ENCODE peak calls at places on chromosomes 16 and 17, in six cellular contexts. Q, E, P, C, U and A are unnamed samples.

GRCh38 chr16:20411055-20411454 is 1.7 kb downstream of the ACSM5 start:
- DNase-seq in Q (no peak), E (no peak), P (no peak), C (no peak), U (no peak), A (no peak)

GRCh38 chr17:34401165-34401564 is 38.1 kb upstream of the CCL1 start:
- DNase-seq in Q (no peak), E (no peak), P (no peak), C (no peak), U (no peak), A (no peak)

GRCh38 chr16:75486014-75486404 is 9.2 kb downstream of the CHST6 start:
- DNase-seq in Q (no peak), E (no peak), P (no peak), C (no peak), U (no peak), A (no peak)

GRCh38 chr17:82237083-82237745 is 8.4 kb downstream of the SLC16A3 start:
- DNase-seq in Q (no peak), E (peak), P (peak), C (peak), U (no peak), A (no peak)

GRCh38 chr17:49501496-49501895 is 6.4 kb downstream of the NGFR start:
- DNase-seq in Q (no peak), E (no peak), P (no peak), C (no peak), U (no peak), A (no peak)

GRCh38 chr16:81618661-81619060 is 160.4 kb upstream of the PLCG2 start:
- DNase-seq in Q (no peak), E (no peak), P (no peak), C (no peak), U (no peak), A (no peak)

GRCh38 chr17:19269102-19269501 is 31.9 kb downstream of the EPN2 start:
- DNase-seq in Q (no peak), E (no peak), P (no peak), C (no peak), U (no peak), A (peak)

GRCh38 chr17:66661411-66661843 is 173.5 kb upstream of the CACNG5 start:
- DNase-seq in Q (peak), E (peak), P (no peak), C (no peak), U (peak), A (peak)

GRCh38 chr17:4147751-4148310 is 4.8 kb downstream of the CYB5D2 start:
- DNase-seq in Q (peak), E (no peak), P (no peak), C (no peak), U (no peak), A (no peak)

GRCh38 chr17:83110755-83111154 is 31.3 kb downstream of the METRNL start:
- DNase-seq in Q (peak), E (no peak), P (peak), C (no peak), U (peak), A (no peak)

GRCh38 chr17:80884811-80885210 is 106.8 kb upstream of the CHMP6 start:
- DNase-seq in Q (no peak), E (peak), P (peak), C (peak), U (no peak), A (no peak)

GRCh38 chr17:50127661-50128361 is 2.1 kb downstream of the SAMD14 start:
- DNase-seq in Q (no peak), E (no peak), P (no peak), C (no peak), U (peak), A (no peak)

GRCh38 chr17:3768341-3768740 is 32.6 kb downstream of the ITGAE start:
- DNase-seq in Q (no peak), E (no peak), P (no peak), C (no peak), U (no peak), A (no peak)

GRCh38 chr16:86261379-86261778 is 248.9 kb upstream of the FOXF1 start:
- DNase-seq in Q (peak), E (no peak), P (no peak), C (no peak), U (peak), A (peak)

GRCh38 chr16:48540222-48540900 is 69.6 kb downstream of the N4BP1 start:
- DNase-seq in Q (no peak), E (no peak), P (no peak), C (no peak), U (no peak), A (no peak)

GRCh38 chr16:48539485-48540221 is 70.3 kb downstream of the N4BP1 start:
- DNase-seq in Q (no peak), E (no peak), P (peak), C (no peak), U (no peak), A (no peak)

GRCh38 chr16:48537909-48538745 is 71.9 kb downstream of the N4BP1 start:
- DNase-seq in Q (peak), E (peak), P (peak), C (peak), U (peak), A (no peak)

GRCh38 chr16:48537275-48537674 is 72.7 kb downstream of the N4BP1 start:
- DNase-seq in Q (no peak), E (no peak), P (peak), C (no peak), U (no peak), A (no peak)

GRCh38 chr16:48538746-48539484 is 71.1 kb downstream of the N4BP1 start:
- DNase-seq in Q (no peak), E (no peak), P (peak), C (no peak), U (no peak), A (no peak)
- TF ChIP-seq CTCF in Q (peak), E (peak), P (no peak), C (peak), U (peak), A (peak)

GRCh38 chr17:29141484-29141835 is 38.7 kb downstream of the MYO18A start:
- DNase-seq in Q (no peak), E (no peak), P (no peak), C (no peak), U (no peak), A (no peak)

GRCh38 chr17:29140051-29140582 is 40.1 kb downstream of the MYO18A start:
- DNase-seq in Q (peak), E (peak), P (peak), C (peak), U (peak), A (no peak)

GRCh38 chr17:29138184-29138955 is 41.8 kb downstream of the MYO18A start:
- DNase-seq in Q (peak), E (peak), P (no peak), C (no peak), U (no peak), A (no peak)

GRCh38 chr17:29138991-29139682 is 41.1 kb downstream of the MYO18A start:
- DNase-seq in Q (no peak), E (peak), P (no peak), C (peak), U (no peak), A (no peak)

GRCh38 chr17:29140631-29141483 is 39.3 kb downstream of the MYO18A start:
- DNase-seq in Q (no peak), E (peak), P (no peak), C (no peak), U (peak), A (no peak)
- H3K4me3 ChIP-seq in Q (peak), E (peak), P (peak), C (peak), U (peak), A (no peak)

DNA sequence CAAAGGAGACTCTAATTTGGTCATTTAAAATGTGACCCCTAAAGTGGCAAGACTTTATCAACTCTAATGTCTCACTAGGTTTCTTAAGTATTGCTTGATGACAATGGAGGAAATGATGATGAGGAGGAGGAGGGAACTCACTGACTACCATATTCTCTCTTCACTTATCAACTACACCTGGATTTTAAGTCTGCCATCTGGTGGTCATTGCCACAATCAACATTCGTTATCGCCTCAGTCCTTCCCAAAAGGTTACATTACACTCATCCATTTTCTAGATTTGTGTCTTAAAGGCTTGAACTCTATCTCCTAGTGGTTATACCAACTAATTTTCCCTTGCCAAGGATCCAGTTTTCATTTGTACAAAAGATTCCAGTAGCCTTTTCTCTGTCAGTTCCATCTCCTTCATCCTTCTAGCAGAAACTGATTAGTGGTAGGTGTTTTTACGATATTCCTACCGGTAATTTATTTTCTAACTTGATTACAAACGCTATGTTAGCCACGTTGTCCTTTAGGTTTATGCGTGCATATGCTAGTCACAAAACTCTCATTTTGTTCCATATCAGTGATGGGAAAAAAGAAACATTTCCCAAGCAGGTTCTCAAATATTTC is 114.6 kb upstream of the NOG start:
- DNase-seq in Q (peak), E (no peak), P (no peak), C (no peak), U (peak), A (peak)
- TF ChIP-seq CTCF in Q (peak), E (peak), P (peak), C (peak), U (peak), A (peak)

GRCh38 chr16:50679266-50679665 is 1.8 kb downstream of the SNX20 start:
- DNase-seq in Q (no peak), E (no peak), P (no peak), C (no peak), U (no peak), A (no peak)

GRCh38 chr16:50677351-50677750 is 3.8 kb downstream of the SNX20 start:
- DNase-seq in Q (no peak), E (no peak), P (no peak), C (no peak), U (no peak), A (no peak)

GRCh38 chr16:50680907-50681885 is at the start of gene SNX20:
- DNase-seq in Q (no peak), E (no peak), P (no peak), C (peak), U (no peak), A (no peak)

GRCh38 chr16:50680556-50680893 is 587 bp downstream of the SNX20 start:
- DNase-seq in Q (no peak), E (no peak), P (no peak), C (no peak), U (no peak), A (no peak)

GRCh38 chr16:50679676-50680555 is 1.2 kb downstream of the SNX20 start:
- DNase-seq in Q (no peak), E (no peak), P (no peak), C (no peak), U (no peak), A (no peak)
- H3K4me3 ChIP-seq in Q (no peak), E (no peak), P (no peak), C (no peak), U (no peak), A (no peak)